ENCODE peak calls at places on chromosomes 7 and 10, in six cellular contexts. W is fibroblast of pulmonary artery, G is BE2C, X is adrenal gland, U is endodermal cell, E is fibroblast of lung. M is an unnamed sample.

GRCh38 chr7:137142376-137142775 is 201.2 kb downstream of the PTN start:
- DNase-seq in W (no peak), G (no peak), X (no peak), U (no peak), E (peak), M (no peak)

GRCh38 chr10:122083478-122084025 is 94.6 kb downstream of the TACC2 start:
- DNase-seq in W (no peak), G (no peak), X (no peak), U (no peak), E (no peak), M (no peak)

GRCh38 chr10:101075775-101076174 is 14.0 kb downstream of the KAZALD1 start:
- DNase-seq in W (no peak), G (no peak), X (no peak), U (peak), E (no peak), M (no peak)

GRCh38 chr7:12031638-12032037 is 179.5 kb upstream of the TMEM106B start:
- DNase-seq in W (peak), G (no peak), X (no peak), U (peak), E (peak), M (no peak)

GRCh38 chr7:141145630-141145982 is 71.7 kb downstream of the TMEM178B start:
- DNase-seq in W (no peak), G (peak), X (no peak), U (no peak), E (no peak), M (no peak)

GRCh38 chr10:99661370-99661749 is 2.1 kb downstream of the ENTPD7 start:
- DNase-seq in W (peak), G (no peak), X (peak), U (no peak), E (peak), M (no peak)

GRCh38 chr10:106935978-106936451 is 228.5 kb downstream of the SORCS1 start:
- DNase-seq in W (no peak), G (no peak), X (no peak), U (no peak), E (no peak), M (no peak)

GRCh38 chr10:87750001-87750651 is 67.9 kb downstream of the ATAD1 start:
- DNase-seq in W (peak), G (no peak), X (no peak), U (no peak), E (peak), M (no peak)

GRCh38 chr7:85600425-85600824 is 413.6 kb upstream of the SEMA3D start:
- DNase-seq in W (no peak), G (peak), X (no peak), U (peak), E (no peak), M (no peak)

GRCh38 chr10:61882621-61883375 is 18.7 kb upstream of the ARID5B start:
- DNase-seq in W (no peak), G (no peak), X (no peak), U (no peak), E (peak), M (no peak)

GRCh38 chr7:151351967-151352366 is 10.4 kb downstream of the NUB1 start:
- DNase-seq in W (no peak), G (no peak), X (no peak), U (no peak), E (no peak), M (no peak)

GRCh38 chr10:77925410-77925794 is 1.2 kb downstream of the DLG5 start:
- DNase-seq in W (peak), G (no peak), X (peak), U (no peak), E (peak), M (no peak)

GRCh38 chr10:5291501-5292195 is 73.1 kb upstream of the UCN3 start:
- DNase-seq in W (peak), G (no peak), X (peak), U (no peak), E (peak), M (no peak)

GRCh38 chr10:98748298-98748697 is 301.6 kb upstream of the HPS1 start:
- DNase-seq in W (peak), G (peak), X (no peak), U (peak), E (no peak), M (peak)

GRCh38 chr10:78579995-78580394 is 488.8 kb upstream of the ZMIZ1 start:
- DNase-seq in W (peak), G (peak), X (peak), U (no peak), E (peak), M (no peak)

GRCh38 chr10:662686-663465 is 26.6 kb downstream of the DIP2C start:
- DNase-seq in W (no peak), G (no peak), X (no peak), U (peak), E (no peak), M (no peak)

GRCh38 chr7:43234073-43234472 is 121.6 kb downstream of the HECW1 start:
- DNase-seq in W (no peak), G (no peak), X (no peak), U (no peak), E (no peak), M (no peak)

GRCh38 chr7:130364446-130364845 is 15.8 kb upstream of the CPA1 start:
- DNase-seq in W (no peak), G (no peak), X (no peak), U (no peak), E (no peak), M (no peak)

GRCh38 chr7:93566876-93567275 is 7.6 kb downstream of the CALCR start:
- DNase-seq in W (peak), G (no peak), X (no peak), U (no peak), E (peak), M (no peak)

GRCh38 chr10:104067525-104067924 is 18.2 kb downstream of the COL17A1 start:
- DNase-seq in W (no peak), G (no peak), X (no peak), U (peak), E (no peak), M (peak)

GRCh38 chr10:45557275-45557905 is 115.2 kb downstream of the ZFAND4 start:
- DNase-seq in W (peak), G (no peak), X (no peak), U (peak), E (no peak), M (no peak)

GRCh38 chr7:139871276-139871675 is 42.2 kb downstream of the TBXAS1 start:
- DNase-seq in W (peak), G (no peak), X (no peak), U (no peak), E (peak), M (no peak)

GRCh38 chr7:19105546-19105945 is 11.9 kb downstream of the TWIST1 start:
- DNase-seq in W (no peak), G (no peak), X (no peak), U (no peak), E (no peak), M (no peak)

GRCh38 chr10:125700355-125700911 is 17.5 kb upstream of the TEX36 start:
- DNase-seq in W (peak), G (no peak), X (no peak), U (no peak), E (no peak), M (no peak)

GRCh38 chr7:43906327-43907010 is at the start of gene URGCP:
- DNase-seq in W (peak), G (peak), X (peak), U (peak), E (peak), M (peak)

GRCh38 chr7:12315049-12315448 is 88.6 kb downstream of the VWDE start:
- DNase-seq in W (no peak), G (no peak), X (no peak), U (no peak), E (peak), M (no peak)

GRCh38 chr7:45387837-45388236 is 186.3 kb upstream of the ADCY1 start:
- DNase-seq in W (no peak), G (no peak), X (no peak), U (no peak), E (no peak), M (no peak)

GRCh38 chr10:84517455-84518046 is 189.2 kb downstream of the CCSER2 start:
- DNase-seq in W (no peak), G (no peak), X (no peak), U (no peak), E (no peak), M (no peak)

GRCh38 chr7:120799813-120800483 is 58.0 kb downstream of the TSPAN12 start:
- DNase-seq in W (no peak), G (no peak), X (no peak), U (no peak), E (no peak), M (no peak)

GRCh38 chr10:103481974-103482531 is 3.0 kb upstream of the CALHM3 start:
- DNase-seq in W (peak), G (peak), X (peak), U (no peak), E (peak), M (no peak)

GRCh38 chr7:73725703-73726466 is 6.4 kb upstream of the STX1A start:
- DNase-seq in W (peak), G (peak), X (peak), U (peak), E (peak), M (peak)

GRCh38 chr10:132187421-132188138 is 832 bp downstream of the DPYSL4 start:
- DNase-seq in W (no peak), G (no peak), X (no peak), U (peak), E (no peak), M (peak)

GRCh38 chr7:38321515-38321944 is 48.1 kb upstream of the TARP start:
- DNase-seq in W (peak), G (no peak), X (no peak), U (no peak), E (peak), M (no peak)

GRCh38 chr10:13347235-13348156 is 597 bp downstream of the SEPHS1 start:
- DNase-seq in W (peak), G (peak), X (peak), U (peak), E (peak), M (peak)

GRCh38 chr10:122461729-122462532 is 578 bp downstream of the HTRA1 start:
- DNase-seq in W (no peak), G (no peak), X (peak), U (peak), E (peak), M (peak)

GRCh38 chr7:148274118-148274517 is 316.4 kb upstream of the C7orf33 start:
- DNase-seq in W (no peak), G (no peak), X (no peak), U (no peak), E (no peak), M (no peak)

GRCh38 chr7:4235596-4235995 is 446.5 kb upstream of the FOXK1 start:
- DNase-seq in W (no peak), G (no peak), X (no peak), U (no peak), E (no peak), M (peak)

GRCh38 chr10:53223846-53224245 is 451.3 kb upstream of the MBL2 start:
- DNase-seq in W (no peak), G (no peak), X (no peak), U (peak), E (no peak), M (peak)

GRCh38 chr7:101216860-101217387 is 457 bp downstream of the PLOD3 start:
- DNase-seq in W (peak), G (no peak), X (no peak), U (no peak), E (no peak), M (peak)
- TF ChIP-seq CTCF in W (no peak), G (peak), X (no peak), U (no peak), E (peak), M (no peak)

DNA sequence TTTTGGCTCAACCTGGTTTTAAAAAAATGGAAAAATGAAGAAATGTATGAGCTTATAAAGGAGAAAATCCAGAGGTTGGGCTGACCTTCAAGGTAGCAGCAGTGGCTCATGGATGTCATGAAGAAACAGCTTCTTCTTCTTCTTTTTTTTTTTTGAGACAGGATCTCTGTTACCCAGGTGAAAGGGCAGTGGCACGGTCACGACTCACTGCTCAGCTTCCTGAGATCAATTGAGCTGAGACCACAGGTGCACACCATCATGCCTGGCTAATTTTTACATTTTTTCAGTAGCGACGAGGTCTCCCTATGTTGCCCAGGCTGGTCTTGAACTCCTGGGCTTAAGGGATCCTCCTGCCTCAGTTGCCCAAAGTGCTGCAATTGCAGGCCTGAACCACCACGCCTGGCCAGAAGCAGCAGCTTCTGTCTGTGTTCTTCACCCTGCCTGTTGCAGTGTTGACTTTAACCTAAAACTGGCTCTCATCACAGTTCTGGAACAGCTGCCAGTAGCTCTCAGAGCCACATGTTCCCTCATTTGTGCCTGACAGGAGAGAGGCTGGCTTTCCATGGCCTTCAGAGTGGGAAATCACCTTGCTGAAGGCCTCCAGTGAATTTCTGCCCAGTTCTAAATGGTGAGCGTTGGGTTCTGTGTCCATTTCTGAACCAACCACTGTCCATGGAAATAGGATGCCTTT is 117.7 kb downstream of the PFKFB3 start:
- DNase-seq in W (no peak), G (no peak), X (no peak), U (no peak), E (no peak), M (no peak)
- TF ChIP-seq CTCF in W (no peak), G (no peak), X (no peak), U (no peak), E (no peak), M (no peak)

DNA sequence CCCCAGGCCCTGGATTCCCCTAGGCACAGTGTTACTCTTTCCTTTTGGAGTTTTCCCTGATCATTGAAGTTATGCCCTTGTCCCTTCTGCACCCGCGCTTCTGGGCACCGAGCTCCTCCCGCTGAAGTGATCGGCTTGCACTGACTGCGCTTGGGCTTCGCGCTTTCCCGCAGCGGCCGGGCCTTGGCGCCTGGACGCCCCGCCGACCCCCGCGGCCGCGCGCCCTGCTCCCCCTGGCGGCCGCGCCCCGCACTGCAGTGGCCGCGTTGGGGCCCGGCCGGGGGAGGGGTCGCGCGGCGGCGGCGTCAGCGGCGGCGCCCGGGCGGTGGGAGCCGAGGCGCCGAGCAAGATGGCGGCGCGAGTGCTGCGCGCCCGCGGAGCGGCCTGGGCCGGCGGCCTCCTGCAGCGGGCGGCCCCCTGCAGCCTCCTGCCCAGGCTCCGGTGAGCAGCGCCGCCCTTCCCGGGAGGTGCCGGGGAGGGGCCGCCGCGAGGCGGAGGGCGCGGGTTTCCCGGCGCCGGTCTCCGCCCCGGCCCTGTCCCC is at the start of gene NIPSNAP2:
- DNase-seq in W (peak), G (peak), X (peak), U (peak), E (peak), M (peak)
- TF ChIP-seq CTCF in W (no peak), G (peak), X (peak), U (peak), E (no peak), M (no peak)

GRCh38 chr7:30390872-30391646 is 87.5 kb downstream of the NOD1 start:
- DNase-seq in W (no peak), G (no peak), X (no peak), U (peak), E (no peak), M (no peak)

GRCh38 chr7:30391806-30392205 is 86.8 kb downstream of the NOD1 start:
- DNase-seq in W (no peak), G (no peak), X (no peak), U (peak), E (no peak), M (no peak)

GRCh38 chr7:30395676-30396075 is 82.9 kb downstream of the NOD1 start:
- DNase-seq in W (no peak), G (no peak), X (no peak), U (no peak), E (no peak), M (no peak)

DNA sequence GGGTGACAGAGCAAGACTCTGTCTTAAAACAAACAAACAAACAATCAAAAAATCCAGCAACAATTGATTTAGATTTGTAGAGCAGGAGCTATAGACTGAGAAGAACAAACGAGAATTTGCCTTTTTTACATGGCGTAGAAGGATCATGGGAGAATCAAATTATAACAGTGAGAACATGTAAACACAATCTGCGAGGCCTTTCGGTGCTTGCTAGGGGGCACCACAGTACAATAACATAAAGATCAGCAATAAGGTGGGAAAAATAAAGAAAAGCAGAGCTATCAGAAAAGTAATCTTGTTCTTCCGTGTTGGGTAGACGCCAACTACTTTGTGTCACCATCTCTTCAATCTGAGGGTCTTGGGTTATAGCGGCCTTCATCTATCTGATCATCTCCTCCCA is 82.2 kb downstream of the NOD1 start:
- DNase-seq in W (peak), G (no peak), X (no peak), U (no peak), E (no peak), M (no peak)
- TF ChIP-seq CTCF in W (peak), G (peak), X (no peak), U (peak), E (peak), M (no peak)

GRCh38 chr7:16657656-16658279 is 11.8 kb downstream of the BZW2 start:
- DNase-seq in W (peak), G (peak), X (no peak), U (peak), E (peak), M (no peak)
- TF ChIP-seq CTCF in W (peak), G (no peak), X (peak), U (peak), E (peak), M (no peak)